ENCODE peak calls at places on chromosomes 2 and 18, in ten cellular contexts. T is fibroblast of lung; C is stomach; U is colonic mucosa; R is CD8-positive, alpha-beta T cell; N is CD8-positive, alpha-beta memory T cell; J is GM23248; B is CD4-positive, alpha-beta T cell; G is effector memory CD4-positive, alpha-beta T cell; Z is upper lobe of right lung. S is an unnamed sample.

GRCh38 chr2:149538138-149538833 is 49.3 kb downstream of the MMADHC start:
- DNase-seq in C (no peak), Z (no peak), N (no peak), U (no peak), T (peak; percentile 39), J (no peak), B (no peak), G (no peak), R (no peak), S (no peak)

GRCh38 chr2:86079981-86080911 is 25.4 kb downstream of the POLR1A start:
- DNase-seq in T (peak; percentile 58), U (peak; percentile 83), B (peak; percentile 82), G (peak; percentile 78), J (peak; percentile 86), R (peak; percentile 86), Z (peak; percentile 92), C (peak; percentile 86), N (peak; percentile 79), S (peak; percentile 72)

GRCh38 chr2:236576053-236576452 is 6.4 kb downstream of the ACKR3 start:
- DNase-seq in N (no peak), R (no peak), T (peak; percentile 44), G (no peak), B (no peak), U (no peak), J (peak; percentile 16), C (no peak), Z (no peak), S (no peak)

GRCh38 chr2:72778410-72778809 is 47.4 kb downstream of the EXOC6B start:
- DNase-seq in R (no peak), N (no peak), Z (no peak), T (peak; percentile 71), G (no peak), C (no peak), J (peak; percentile 69), B (no peak), U (no peak), S (no peak)

GRCh38 chr18:8890957-8891464 is 185.7 kb downstream of the MTCL1 start:
- DNase-seq in J (peak; percentile 97), N (no peak), Z (no peak), R (no peak), T (peak; percentile 99), U (no peak), G (no peak), C (no peak), B (no peak), S (no peak)

GRCh38 chr2:230868947-230869690 is 4.4 kb downstream of the ITM2C start:
- DNase-seq in C (peak; percentile 20), U (no peak), B (no peak), R (no peak), N (no peak), Z (no peak), G (no peak), T (no peak), J (no peak), S (peak; percentile 78)

GRCh38 chr18:3207565-3207964 is 12.2 kb downstream of the MYOM1 start:
- DNase-seq in C (no peak), G (no peak), N (no peak), R (no peak), Z (no peak), B (no peak), T (no peak), J (peak; percentile 62), U (no peak), S (no peak)

GRCh38 chr18:49747876-49748275 is 65.5 kb downstream of the ACAA2 start:
- DNase-seq in N (no peak), C (no peak), U (no peak), Z (peak; percentile 53), J (no peak), G (no peak), R (no peak), B (no peak), T (peak; percentile 47), S (peak; percentile 16)

GRCh38 chr2:168216351-168217005 is 30.9 kb downstream of the STK39 start:
- DNase-seq in Z (no peak), G (no peak), B (no peak), T (peak; percentile 80), R (no peak), U (peak; percentile 81), N (no peak), J (peak; percentile 58), C (peak; percentile 47), S (no peak)

GRCh38 chr2:72895759-72896281 is 8.6 kb downstream of the SPR start:
- DNase-seq in J (peak; percentile 67), B (no peak), Z (no peak), U (peak; percentile 81), C (peak; percentile 79), G (no peak), T (peak; percentile 60), R (no peak), N (no peak), S (no peak)

GRCh38 chr2:173090291-173090877 is 14.7 kb downstream of the MAP3K20 start:
- DNase-seq in B (no peak), U (no peak), C (no peak), J (peak; percentile 90), Z (peak; percentile 62), G (no peak), R (no peak), T (peak; percentile 84), N (no peak), S (no peak)

GRCh38 chr2:105644174-105644980 is 100.3 kb upstream of the NCK2 start:
- DNase-seq in T (peak; percentile 19), U (no peak), B (no peak), N (no peak), C (no peak), J (peak; percentile 66), Z (no peak), R (no peak), G (no peak), S (no peak)

GRCh38 chr2:61807036-61807757 is 46.7 kb downstream of the FAM161A start:
- DNase-seq in B (no peak), Z (no peak), G (no peak), U (no peak), J (no peak), N (no peak), T (no peak), C (no peak), R (no peak), S (no peak)

GRCh38 chr18:11983592-11983991 is 2.3 kb downstream of the IMPA2 start:
- DNase-seq in G (no peak), T (no peak), R (no peak), Z (no peak), N (no peak), J (no peak), U (no peak), B (no peak), C (no peak), S (no peak)

GRCh38 chr2:63049291-63050185 is 1.1 kb upstream of the OTX1 start:
- DNase-seq in C (no peak), T (no peak), J (peak; percentile 32), R (no peak), G (no peak), B (no peak), U (no peak), Z (no peak), N (no peak), S (no peak)

GRCh38 chr2:63048367-63049171 is 2.1 kb upstream of the OTX1 start:
- DNase-seq in B (no peak), J (no peak), N (no peak), Z (no peak), U (peak; percentile 25), T (no peak), R (no peak), G (no peak), C (no peak), S (no peak)

GRCh38 chr2:63044360-63045327 is 6.0 kb upstream of the OTX1 start:
- DNase-seq in B (no peak), R (no peak), J (no peak), U (no peak), G (no peak), T (no peak), Z (no peak), N (no peak), C (no peak), S (no peak)

GRCh38 chr2:63047534-63048281 is 2.9 kb upstream of the OTX1 start:
- DNase-seq in T (no peak), R (no peak), G (no peak), C (no peak), Z (peak; percentile 65), B (no peak), U (peak; percentile 19), J (no peak), N (no peak), S (no peak)

GRCh38 chr2:63047193-63047533 is 3.5 kb upstream of the OTX1 start:
- DNase-seq in U (no peak), G (no peak), C (no peak), N (no peak), B (no peak), Z (no peak), R (no peak), J (no peak), T (no peak), S (no peak)
- H3K27me3 ChIP-seq in U (peaks cover 52% of the 10 kb centered on the region), G (peaks cover 56% of the 10 kb centered on the region), C (peaks cover 27% of the 10 kb centered on the region), N (peaks cover 33% of the 10 kb centered on the region), B (peaks cover 79% of the 10 kb centered on the region), Z (peaks cover 88% of the 10 kb centered on the region), R (peaks cover 34% of the 10 kb centered on the region), J (peaks cover 29% of the 10 kb centered on the region), T (peaks cover 35% of the 10 kb centered on the region), S (peaks cover 47% of the 10 kb centered on the region)

GRCh38 chr2:117850015-117850414 is 35.5 kb downstream of the DDX18 start:
- DNase-seq in B (no peak), N (no peak), T (no peak), G (no peak), Z (no peak), J (no peak), R (no peak), U (no peak), C (no peak), S (no peak)
- H3K27me3 ChIP-seq in B (peaks cover 17% of the 10 kb centered on the region), N (peaks cover 8% of the 10 kb centered on the region), T (peaks cover 4% of the 10 kb centered on the region), G (peaks cover 9% of the 10 kb centered on the region), Z (peaks cover 49% of the 10 kb centered on the region), J (peaks cover 11% of the 10 kb centered on the region), R (peaks cover 4% of the 10 kb centered on the region), U (peaks cover 4% of the 10 kb centered on the region), C (no peaks in the 10 kb centered on the region), S (peaks cover 3% of the 10 kb centered on the region)

GRCh38 chr2:222290371-222290690 is 8.5 kb downstream of the PAX3 start:
- DNase-seq in R (no peak), C (no peak), U (no peak), G (no peak), T (no peak), Z (no peak), J (no peak), N (no peak), B (no peak), S (no peak)
- H3K27me3 ChIP-seq in R (peaks cover 6% of the 10 kb centered on the region), C (peaks cover 44% of the 10 kb centered on the region), U (peaks cover 81% of the 10 kb centered on the region), G (peaks cover 39% of the 10 kb centered on the region), T (peaks cover 48% of the 10 kb centered on the region), Z (peaks cover 97% of the 10 kb centered on the region), J (peaks cover 83% of the 10 kb centered on the region), N (peaks cover 39% of the 10 kb centered on the region), B (peaks cover 87% of the 10 kb centered on the region), S (peaks cover 98% of the 10 kb centered on the region)

DNA sequence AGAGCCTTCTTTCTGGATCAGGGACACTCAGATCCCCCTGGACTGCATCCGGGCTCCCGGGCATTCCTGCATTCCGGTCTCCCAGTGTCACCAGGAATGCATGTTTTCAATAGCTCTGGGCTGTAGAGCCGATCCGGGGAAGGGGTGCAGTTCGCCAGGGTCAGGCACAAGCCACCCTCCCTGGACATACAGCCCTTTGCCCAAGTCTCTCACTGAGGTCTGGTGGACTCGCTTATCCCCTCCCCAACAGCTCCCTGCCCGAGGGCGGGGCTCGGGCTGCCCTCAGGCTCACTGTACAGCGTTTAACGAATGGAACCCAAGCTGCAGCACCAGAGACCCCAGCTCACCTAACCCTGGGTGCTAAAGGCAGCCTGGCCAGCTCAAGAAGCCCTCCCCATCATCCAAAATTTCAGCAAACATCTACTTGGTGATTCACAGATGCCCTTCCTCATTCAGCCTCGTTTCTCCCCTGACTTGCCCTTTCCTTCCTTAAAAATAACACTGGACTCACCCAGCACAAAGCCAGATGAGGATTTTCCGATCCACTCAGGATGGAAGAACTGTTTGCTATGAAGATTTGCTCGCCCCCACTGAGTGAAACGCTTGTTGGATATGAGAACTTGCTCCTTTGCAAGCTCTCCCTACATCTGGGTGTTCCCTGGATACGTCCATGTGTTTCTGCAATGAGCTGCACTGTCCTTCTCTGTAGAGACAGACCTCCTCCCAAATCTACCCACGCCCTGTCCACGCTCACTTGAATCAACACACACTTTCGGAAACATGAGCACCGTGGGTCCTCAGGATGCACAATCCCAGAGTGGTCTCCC is 58.1 kb downstream of the PXDN start:
- DNase-seq in U (no peak), Z (peak; percentile 43), T (peak; percentile 80), J (no peak), B (no peak), G (no peak), R (no peak), C (no peak), N (no peak), S (no peak)
- H3K27me3 ChIP-seq in U (no peaks in the 10 kb centered on the region), Z (no peaks in the 10 kb centered on the region), T (no peaks in the 10 kb centered on the region), J (no peaks in the 10 kb centered on the region), B (no peaks in the 10 kb centered on the region), G (no peaks in the 10 kb centered on the region), R (no peaks in the 10 kb centered on the region), C (no peaks in the 10 kb centered on the region), N (no peaks in the 10 kb centered on the region), S (no peaks in the 10 kb centered on the region)

S was measured in BE2C.